ENCODE peak calls at places on chromosomes 6 and 20, in ten cellular contexts. One of them, this sample, is unnamed.
A peak's percentile ranks its signal among the peaks of the same experiment; 100 is the strongest.

GRCh38 chr6:134826889-134827737 is 122.8 kb downstream of the ALDH8A1 start:
- DNase-seq in occipital lobe: no peak
- DNase-seq in gastrocnemius medialis: peak; percentile 91
- DNase-seq in upper lobe of right lung: no peak
- DNase-seq in right cardiac atrium: peak; percentile 90
- DNase-seq in EL: peak; percentile 95
- DNase-seq in KBM-7: no peak
- DNase-seq in PC-9: peak; percentile 30
- DNase-seq in heart right ventricle: peak; percentile 51
- DNase-seq in iPS-NIHi11: no peak
- DNase-seq in this sample: no peak

GRCh38 chr20:51631011-51631950 is 88.8 kb upstream of the NFATC2 start:
- DNase-seq in occipital lobe: no peak
- DNase-seq in gastrocnemius medialis: peak; percentile 61
- DNase-seq in upper lobe of right lung: no peak
- DNase-seq in right cardiac atrium: peak; percentile 58
- DNase-seq in EL: peak; percentile 97
- DNase-seq in KBM-7: peak; percentile 86
- DNase-seq in PC-9: peak; percentile 96
- DNase-seq in heart right ventricle: peak; percentile 74
- DNase-seq in iPS-NIHi11: no peak
- DNase-seq in this sample: no peak

GRCh38 chr6:134938896-134939295 is 11.0 kb downstream of the ALDH8A1 start:
- DNase-seq in occipital lobe: no peak
- DNase-seq in gastrocnemius medialis: no peak
- DNase-seq in upper lobe of right lung: no peak
- DNase-seq in right cardiac atrium: no peak
- DNase-seq in EL: peak; percentile 45
- DNase-seq in KBM-7: no peak
- DNase-seq in PC-9: no peak
- DNase-seq in heart right ventricle: no peak
- DNase-seq in iPS-NIHi11: no peak
- DNase-seq in this sample: no peak

GRCh38 chr6:33975631-33976424 is 170.1 kb downstream of the GRM4 start:
- DNase-seq in occipital lobe: no peak
- DNase-seq in gastrocnemius medialis: no peak
- DNase-seq in upper lobe of right lung: peak; percentile 52
- DNase-seq in right cardiac atrium: no peak
- DNase-seq in EL: no peak
- DNase-seq in KBM-7: no peak
- DNase-seq in PC-9: no peak
- DNase-seq in heart right ventricle: no peak
- DNase-seq in iPS-NIHi11: peak; percentile 75
- DNase-seq in this sample: no peak

GRCh38 chr6:73901986-73902385 is 206.0 kb downstream of the CD109 start:
- DNase-seq in occipital lobe: no peak
- DNase-seq in gastrocnemius medialis: no peak
- DNase-seq in upper lobe of right lung: no peak
- DNase-seq in right cardiac atrium: no peak
- DNase-seq in EL: no peak
- DNase-seq in KBM-7: no peak
- DNase-seq in PC-9: no peak
- DNase-seq in heart right ventricle: no peak
- DNase-seq in iPS-NIHi11: no peak
- DNase-seq in this sample: no peak

GRCh38 chr6:79520534-79520933 is 16.7 kb downstream of the LCA5 start:
- DNase-seq in occipital lobe: no peak
- DNase-seq in gastrocnemius medialis: no peak
- DNase-seq in upper lobe of right lung: no peak
- DNase-seq in right cardiac atrium: no peak
- DNase-seq in EL: no peak
- DNase-seq in KBM-7: no peak
- DNase-seq in PC-9: no peak
- DNase-seq in heart right ventricle: no peak
- DNase-seq in iPS-NIHi11: no peak
- DNase-seq in this sample: peak; percentile 54

GRCh38 chr6:31892821-31893220 is 4.7 kb downstream of the EHMT2 start:
- DNase-seq in occipital lobe: no peak
- DNase-seq in gastrocnemius medialis: no peak
- DNase-seq in upper lobe of right lung: no peak
- DNase-seq in right cardiac atrium: no peak
- DNase-seq in EL: no peak
- DNase-seq in KBM-7: no peak
- DNase-seq in PC-9: no peak
- DNase-seq in heart right ventricle: no peak
- DNase-seq in iPS-NIHi11: no peak
- DNase-seq in this sample: no peak

GRCh38 chr6:17705428-17705777 is 1.3 kb downstream of the NUP153 start:
- DNase-seq in occipital lobe: no peak
- DNase-seq in gastrocnemius medialis: peak; percentile 69
- DNase-seq in upper lobe of right lung: no peak
- DNase-seq in right cardiac atrium: no peak
- DNase-seq in EL: peak; percentile 87
- DNase-seq in KBM-7: no peak
- DNase-seq in PC-9: peak; percentile 48
- DNase-seq in heart right ventricle: peak; percentile 64
- DNase-seq in iPS-NIHi11: peak; percentile 56
- DNase-seq in this sample: peak; percentile 57

GRCh38 chr6:150236114-150236513 is 93.3 kb downstream of the PPP1R14C start:
- DNase-seq in occipital lobe: no peak
- DNase-seq in gastrocnemius medialis: no peak
- DNase-seq in upper lobe of right lung: no peak
- DNase-seq in right cardiac atrium: no peak
- DNase-seq in EL: no peak
- DNase-seq in KBM-7: no peak
- DNase-seq in PC-9: no peak
- DNase-seq in heart right ventricle: no peak
- DNase-seq in iPS-NIHi11: no peak
- DNase-seq in this sample: no peak

GRCh38 chr20:58605292-58606065 is 45.6 kb upstream of the STX16 start:
- DNase-seq in occipital lobe: no peak
- DNase-seq in gastrocnemius medialis: no peak
- DNase-seq in upper lobe of right lung: no peak
- DNase-seq in right cardiac atrium: no peak
- DNase-seq in EL: no peak
- DNase-seq in KBM-7: no peak
- DNase-seq in PC-9: no peak
- DNase-seq in heart right ventricle: no peak
- DNase-seq in iPS-NIHi11: no peak
- DNase-seq in this sample: no peak

GRCh38 chr6:25050356-25050755 is 114.6 kb upstream of the RIPOR2 start:
- DNase-seq in occipital lobe: peak; percentile 25
- DNase-seq in gastrocnemius medialis: no peak
- DNase-seq in upper lobe of right lung: no peak
- DNase-seq in right cardiac atrium: no peak
- DNase-seq in EL: peak; percentile 85
- DNase-seq in KBM-7: peak; percentile 94
- DNase-seq in PC-9: peak; percentile 46
- DNase-seq in heart right ventricle: no peak
- DNase-seq in iPS-NIHi11: no peak
- DNase-seq in this sample: peak; percentile 18

GRCh38 chr20:19129976-19130612 is 82.3 kb upstream of the SLC24A3 start:
- DNase-seq in occipital lobe: no peak
- DNase-seq in gastrocnemius medialis: no peak
- DNase-seq in upper lobe of right lung: no peak
- DNase-seq in right cardiac atrium: no peak
- DNase-seq in EL: no peak
- DNase-seq in KBM-7: no peak
- DNase-seq in PC-9: no peak
- DNase-seq in heart right ventricle: no peak
- DNase-seq in iPS-NIHi11: no peak
- DNase-seq in this sample: no peak

GRCh38 chr20:21265457-21266190 is 37.5 kb upstream of the XRN2 start:
- DNase-seq in occipital lobe: no peak
- DNase-seq in gastrocnemius medialis: no peak
- DNase-seq in upper lobe of right lung: no peak
- DNase-seq in right cardiac atrium: no peak
- DNase-seq in EL: no peak
- DNase-seq in KBM-7: no peak
- DNase-seq in PC-9: no peak
- DNase-seq in heart right ventricle: no peak
- DNase-seq in iPS-NIHi11: no peak
- DNase-seq in this sample: no peak

GRCh38 chr6:12148317-12148801 is 136.2 kb downstream of the HIVEP1 start:
- DNase-seq in occipital lobe: no peak
- DNase-seq in gastrocnemius medialis: no peak
- DNase-seq in upper lobe of right lung: no peak
- DNase-seq in right cardiac atrium: no peak
- DNase-seq in EL: peak; percentile 85
- DNase-seq in KBM-7: no peak
- DNase-seq in PC-9: peak; percentile 90
- DNase-seq in heart right ventricle: no peak
- DNase-seq in iPS-NIHi11: no peak
- DNase-seq in this sample: no peak

GRCh38 chr6:135617222-135617621 is 119.7 kb upstream of the AHI1 start:
- DNase-seq in occipital lobe: no peak
- DNase-seq in gastrocnemius medialis: no peak
- DNase-seq in upper lobe of right lung: no peak
- DNase-seq in right cardiac atrium: no peak
- DNase-seq in EL: no peak
- DNase-seq in KBM-7: no peak
- DNase-seq in PC-9: no peak
- DNase-seq in heart right ventricle: no peak
- DNase-seq in iPS-NIHi11: no peak
- DNase-seq in this sample: no peak

GRCh38 chr6:79946242-79946641 is 1.1 kb downstream of the ELOVL4 start:
- DNase-seq in occipital lobe: no peak
- DNase-seq in gastrocnemius medialis: no peak
- DNase-seq in upper lobe of right lung: no peak
- DNase-seq in right cardiac atrium: no peak
- DNase-seq in EL: peak; percentile 31
- DNase-seq in KBM-7: peak; percentile 59
- DNase-seq in PC-9: no peak
- DNase-seq in heart right ventricle: no peak
- DNase-seq in iPS-NIHi11: peak; percentile 46
- DNase-seq in this sample: no peak

GRCh38 chr6:41426438-41426851 is 91.0 kb downstream of the NCR2 start:
- DNase-seq in occipital lobe: no peak
- DNase-seq in gastrocnemius medialis: no peak
- DNase-seq in upper lobe of right lung: no peak
- DNase-seq in right cardiac atrium: no peak
- DNase-seq in EL: no peak
- DNase-seq in KBM-7: no peak
- DNase-seq in PC-9: no peak
- DNase-seq in heart right ventricle: no peak
- DNase-seq in iPS-NIHi11: no peak
- DNase-seq in this sample: no peak